ENCODE peak calls at places on chromosomes 3 and 15, in ten cellular contexts. N is GM12878, T is hepatocyte, C is GM23248, F is H1, I is OCI-LY7, H is GM23338, Y is IMR-90, D is neuronal stem cell, Z is HepG2. X is an unnamed sample.

GRCh38 chr3:187027531-187027936 is 97.2 kb downstream of the ST6GAL1 start:
- DNase-seq in N (no peak), T (no peak), C (no peak), F (peak; percentile 35), I (peak; percentile 57), H (no peak), Y (no peak), D (no peak), Z (no peak), X (no peak)

GRCh38 chr15:49036650-49037545 is 9.3 kb downstream of the SECISBP2L start:
- DNase-seq in N (no peak), T (no peak), C (peak; percentile 64), F (no peak), I (no peak), H (no peak), Y (peak; percentile 72), D (no peak), Z (no peak), X (peak; percentile 62)

GRCh38 chr3:10496121-10496863 is 9.1 kb downstream of the ATP2B2 start:
- DNase-seq in N (no peak), T (no peak), C (no peak), F (no peak), I (no peak), H (no peak), Y (no peak), D (no peak), Z (no peak), X (no peak)

GRCh38 chr15:70353606-70354259 is 256.0 kb upstream of the TLE3 start:
- DNase-seq in N (no peak), T (no peak), C (no peak), F (no peak), I (no peak), H (no peak), Y (no peak), D (no peak), Z (no peak), X (no peak)

GRCh38 chr3:154003649-154004048 is 117.5 kb upstream of the ARHGEF26 start:
- DNase-seq in N (no peak), T (no peak), C (no peak), F (no peak), I (no peak), H (peak; percentile 26), Y (no peak), D (no peak), Z (no peak), X (no peak)

GRCh38 chr15:70701891-70702568 is 61.3 kb downstream of the UACA start:
- DNase-seq in N (no peak), T (peak; percentile 38), C (peak; percentile 78), F (no peak), I (no peak), H (no peak), Y (peak; percentile 76), D (no peak), Z (no peak), X (peak; percentile 79)

GRCh38 chr15:27889258-27889657 is 209.9 kb downstream of the OCA2 start:
- DNase-seq in N (no peak), T (no peak), C (no peak), F (no peak), I (no peak), H (no peak), Y (no peak), D (no peak), Z (no peak), X (no peak)

GRCh38 chr15:66698318-66698961 is 3.6 kb upstream of the SMAD6 start:
- DNase-seq in N (no peak), T (peak; percentile 91), C (peak; percentile 95), F (peak; percentile 78), I (peak; percentile 63), H (peak; percentile 84), Y (peak; percentile 56), D (peak; percentile 54), Z (peak; percentile 67), X (peak; percentile 53)

GRCh38 chr3:178434206-178434805 is 101.9 kb upstream of the KCNMB2 start:
- DNase-seq in N (no peak), T (no peak), C (peak; percentile 19), F (no peak), I (no peak), H (peak; percentile 43), Y (no peak), D (no peak), Z (no peak), X (peak; percentile 33)

GRCh38 chr3:59886790-59887189 is 837.0 kb upstream of the CFAP20DC start:
- DNase-seq in N (no peak), T (no peak), C (no peak), F (no peak), I (no peak), H (no peak), Y (no peak), D (no peak), Z (no peak), X (no peak)

GRCh38 chr3:184320099-184320445 is 5.7 kb downstream of the EIF4G1 start:
- DNase-seq in N (no peak), T (peak; percentile 87), C (peak; percentile 99), F (no peak), I (no peak), H (peak; percentile 20), Y (peak; percentile 97), D (no peak), Z (peak; percentile 34), X (peak; percentile 97)

GRCh38 chr3:187767266-187768032 is 22.2 kb upstream of the BCL6 start:
- DNase-seq in N (no peak), T (no peak), C (peak; percentile 94), F (no peak), I (no peak), H (no peak), Y (peak; percentile 93), D (no peak), Z (no peak), X (peak; percentile 94)

GRCh38 chr3:74531491-74531890 is 83.0 kb downstream of the CNTN3 start:
- DNase-seq in N (no peak), T (peak; percentile 18), C (peak; percentile 73), F (no peak), I (no peak), H (no peak), Y (peak; percentile 39), D (no peak), Z (no peak), X (no peak)

GRCh38 chr3:46276497-46277099 is 34.3 kb downstream of the CCR3 start:
- DNase-seq in N (no peak), T (peak; percentile 67), C (peak; percentile 9), F (peak; percentile 79), I (peak; percentile 38), H (peak; percentile 68), Y (no peak), D (no peak), Z (peak; percentile 20), X (no peak)

GRCh38 chr3:165464736-165465135 is 268.6 kb upstream of the SLITRK3 start:
- DNase-seq in N (no peak), T (no peak), C (peak; percentile 4), F (no peak), I (no peak), H (no peak), Y (peak; percentile 88), D (no peak), Z (no peak), X (peak; percentile 79)

GRCh38 chr3:78785004-78785403 is 982.8 kb downstream of the ROBO1 start:
- DNase-seq in N (no peak), T (no peak), C (peak; percentile 27), F (no peak), I (no peak), H (no peak), Y (peak; percentile 17), D (no peak), Z (no peak), X (peak; percentile 31)
- H3K4me2 ChIP-seq in N (no peak overlapping the region), T (no peak overlapping the region), C (peak overlapping the region; percentile 31), F (no peak overlapping the region), I (no peak overlapping the region), H (no peak overlapping the region), Y (peak overlapping the region; percentile 36), D (no peak overlapping the region), Z (no peak overlapping the region), X (no peak overlapping the region)

GRCh38 chr3:127622031-127622430 is 7.0 kb upstream of the PODXL2 start:
- DNase-seq in N (no peak), T (no peak), C (no peak), F (no peak), I (no peak), H (no peak), Y (no peak), D (no peak), Z (no peak), X (no peak)
- H3K36me3 ChIP-seq in N (peaks cover 37% of the 10 kb centered on the region), T (no peaks in the 10 kb centered on the region), C (no peaks in the 10 kb centered on the region), F (peaks cover 39% of the 10 kb centered on the region), I (peaks cover 60% of the 10 kb centered on the region), H (peaks cover 39% of the 10 kb centered on the region), Y (peaks cover 26% of the 10 kb centered on the region), D (peaks cover 56% of the 10 kb centered on the region), Z (peaks cover 48% of the 10 kb centered on the region), X (peaks cover 15% of the 10 kb centered on the region)

GRCh38 chr15:65639509-65639908 is 17.8 kb downstream of the SLC24A1 start:
- DNase-seq in N (no peak), T (no peak), C (no peak), F (no peak), I (no peak), H (no peak), Y (no peak), D (no peak), Z (no peak), X (no peak)

GRCh38 chr15:65641723-65642475 is 20.2 kb downstream of the SLC24A1 start:
- DNase-seq in N (no peak), T (no peak), C (no peak), F (no peak), I (no peak), H (no peak), Y (no peak), D (no peak), Z (peak; percentile 12), X (no peak)

GRCh38 chr15:65642588-65642987 is 20.9 kb downstream of the SLC24A1 start:
- DNase-seq in N (no peak), T (no peak), C (no peak), F (no peak), I (no peak), H (no peak), Y (no peak), D (no peak), Z (no peak), X (no peak)

GRCh38 chr15:65638107-65638506 is 16.4 kb downstream of the SLC24A1 start:
- DNase-seq in N (no peak), T (no peak), C (no peak), F (no peak), I (no peak), H (peak; percentile 37), Y (no peak), D (no peak), Z (no peak), X (no peak)

DNA sequence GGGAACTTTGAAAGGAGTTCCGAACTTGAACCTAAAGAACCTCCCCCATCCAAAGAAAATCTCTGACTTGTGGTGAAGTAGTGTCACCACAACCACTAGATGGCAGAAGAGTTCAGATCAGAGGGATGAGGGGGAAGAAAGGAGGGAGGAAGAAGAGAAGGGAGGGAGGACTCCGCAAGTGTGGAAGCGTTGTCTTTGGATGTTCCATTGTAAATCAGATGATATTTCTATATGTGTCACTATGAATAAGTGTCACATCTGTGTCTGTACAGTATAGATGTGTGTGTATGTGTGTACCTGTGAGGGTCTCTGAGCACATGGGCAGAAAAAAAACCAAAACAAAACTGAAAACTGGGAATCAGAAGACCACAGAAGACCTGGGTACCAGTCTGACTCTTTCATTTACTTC is 16.9 kb downstream of the SLC24A1 start:
- DNase-seq in N (peak; percentile 28), T (peak; percentile 86), C (peak; percentile 82), F (no peak), I (peak; percentile 83), H (peak; percentile 92), Y (peak; percentile 81), D (peak; percentile 63), Z (peak; percentile 57), X (peak; percentile 76)
- H3K27ac ChIP-seq in N (no peak overlapping the region), T (no peak overlapping the region), C (no peak overlapping the region), F (no peak overlapping the region), I (no peak overlapping the region), H (no peak overlapping the region), Y (no peak overlapping the region), D (no peak overlapping the region), Z (no peak overlapping the region), X (no peak overlapping the region)

GRCh38 chr3:123694377-123695147 is 109.7 kb upstream of the HACD2 start:
- DNase-seq in N (no peak), T (no peak), C (no peak), F (no peak), I (no peak), H (peak; percentile 12), Y (peak; percentile 48), D (no peak), Z (no peak), X (peak; percentile 49)
- H3K4me2 ChIP-seq in N (peak overlapping the region; percentile 43), T (no peak overlapping the region), C (no peak overlapping the region), F (no peak overlapping the region), I (no peak overlapping the region), H (peak overlapping the region; percentile 32), Y (no peak overlapping the region), D (no peak overlapping the region), Z (no peak overlapping the region), X (peak overlapping the region; percentile 15)

X was measured in fibroblast of lung.